ENCODE peak calls at places on chromosome 2, in ten cellular contexts. One of them, this sample, is unnamed. For H3K4me1, the result is how much of the 10 kb centered on the place peaks cover.

GRCh38 chr2:127107622-127107999 is 657 bp upstream of the BIN1 start:
- DNase-seq in neural progenitor cell: no peak
- DNase-seq in H9: no peak
- DNase-seq in adrenal gland: no peak
- DNase-seq in right atrium auricular region: peak
- DNase-seq in cardiac muscle cell: peak
- DNase-seq in breast epithelium: peak
- DNase-seq in pancreas: no peak
- DNase-seq in suprapubic skin: peak
- DNase-seq in upper lobe of left lung: peak
- DNase-seq in this sample: no peak

GRCh38 chr2:202317080-202317859 is 51.7 kb downstream of the NOP58 start:
- DNase-seq in neural progenitor cell: no peak
- DNase-seq in H9: no peak
- DNase-seq in adrenal gland: peak
- DNase-seq in right atrium auricular region: peak
- DNase-seq in cardiac muscle cell: peak
- DNase-seq in breast epithelium: no peak
- DNase-seq in pancreas: peak
- DNase-seq in suprapubic skin: peak
- DNase-seq in upper lobe of left lung: peak
- DNase-seq in this sample: no peak

GRCh38 chr2:9178905-9179571 is 27.6 kb upstream of the ASAP2 start:
- DNase-seq in neural progenitor cell: no peak
- DNase-seq in H9: no peak
- DNase-seq in adrenal gland: peak
- DNase-seq in right atrium auricular region: peak
- DNase-seq in cardiac muscle cell: peak
- DNase-seq in breast epithelium: no peak
- DNase-seq in pancreas: peak
- DNase-seq in suprapubic skin: peak
- DNase-seq in upper lobe of left lung: no peak
- DNase-seq in this sample: no peak

GRCh38 chr2:204109681-204110080 is 173.1 kb downstream of the ICOS start:
- DNase-seq in neural progenitor cell: no peak
- DNase-seq in H9: no peak
- DNase-seq in adrenal gland: peak
- DNase-seq in right atrium auricular region: no peak
- DNase-seq in cardiac muscle cell: no peak
- DNase-seq in breast epithelium: peak
- DNase-seq in pancreas: no peak
- DNase-seq in suprapubic skin: no peak
- DNase-seq in upper lobe of left lung: no peak
- DNase-seq in this sample: no peak

GRCh38 chr2:109529532-109530449 is 84.0 kb downstream of the SEPTIN10 start:
- DNase-seq in neural progenitor cell: no peak
- DNase-seq in H9: peak
- DNase-seq in adrenal gland: no peak
- DNase-seq in right atrium auricular region: no peak
- DNase-seq in cardiac muscle cell: peak
- DNase-seq in breast epithelium: peak
- DNase-seq in pancreas: no peak
- DNase-seq in suprapubic skin: no peak
- DNase-seq in upper lobe of left lung: peak
- DNase-seq in this sample: peak

GRCh38 chr2:17791121-17791902 is 24.9 kb upstream of the MSGN1 start:
- DNase-seq in neural progenitor cell: no peak
- DNase-seq in H9: no peak
- DNase-seq in adrenal gland: peak
- DNase-seq in right atrium auricular region: no peak
- DNase-seq in cardiac muscle cell: peak
- DNase-seq in breast epithelium: no peak
- DNase-seq in pancreas: no peak
- DNase-seq in suprapubic skin: no peak
- DNase-seq in upper lobe of left lung: no peak
- DNase-seq in this sample: no peak

GRCh38 chr2:236177967-236178909 is 10.1 kb upstream of the GBX2 start:
- DNase-seq in neural progenitor cell: peak
- DNase-seq in H9: peak
- DNase-seq in adrenal gland: peak
- DNase-seq in right atrium auricular region: no peak
- DNase-seq in cardiac muscle cell: peak
- DNase-seq in breast epithelium: no peak
- DNase-seq in pancreas: peak
- DNase-seq in suprapubic skin: no peak
- DNase-seq in upper lobe of left lung: peak
- DNase-seq in this sample: no peak

GRCh38 chr2:2847131-2847740 is 516.2 kb upstream of the MYT1L start:
- DNase-seq in neural progenitor cell: no peak
- DNase-seq in H9: no peak
- DNase-seq in adrenal gland: no peak
- DNase-seq in right atrium auricular region: no peak
- DNase-seq in cardiac muscle cell: no peak
- DNase-seq in breast epithelium: no peak
- DNase-seq in pancreas: peak
- DNase-seq in suprapubic skin: no peak
- DNase-seq in upper lobe of left lung: no peak
- DNase-seq in this sample: peak

GRCh38 chr2:208819190-208819589 is 412.6 kb downstream of the PTH2R start:
- DNase-seq in neural progenitor cell: no peak
- DNase-seq in H9: no peak
- DNase-seq in adrenal gland: no peak
- DNase-seq in right atrium auricular region: no peak
- DNase-seq in cardiac muscle cell: no peak
- DNase-seq in breast epithelium: no peak
- DNase-seq in pancreas: no peak
- DNase-seq in suprapubic skin: no peak
- DNase-seq in upper lobe of left lung: no peak
- DNase-seq in this sample: no peak

DNA sequence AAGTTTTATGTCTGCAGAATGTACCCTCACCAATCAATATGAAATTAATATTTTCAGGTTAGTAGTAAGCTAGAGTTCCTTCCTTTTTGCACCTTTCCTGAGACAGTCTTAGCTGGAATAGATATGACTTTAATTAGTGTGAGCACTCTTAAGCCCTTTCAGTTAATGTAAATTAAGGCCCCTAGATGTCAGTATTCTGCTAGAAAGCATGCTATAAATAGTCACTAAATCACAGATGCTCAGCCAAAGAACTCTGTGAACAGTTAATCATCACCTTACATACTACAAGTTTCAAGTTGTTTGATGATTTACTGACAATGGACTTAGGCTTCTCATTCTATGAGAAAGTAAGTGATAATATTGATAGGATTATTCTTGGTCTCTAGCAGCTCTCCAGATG is 413.7 kb downstream of the PTH2R start:
- DNase-seq in neural progenitor cell: peak
- DNase-seq in H9: no peak
- DNase-seq in adrenal gland: no peak
- DNase-seq in right atrium auricular region: no peak
- DNase-seq in cardiac muscle cell: no peak
- DNase-seq in breast epithelium: no peak
- DNase-seq in pancreas: no peak
- DNase-seq in suprapubic skin: no peak
- DNase-seq in upper lobe of left lung: no peak
- DNase-seq in this sample: no peak
- TF ChIP-seq CTCF in neural progenitor cell: peak
- TF ChIP-seq CTCF in H9: peak
- TF ChIP-seq CTCF in adrenal gland: peak
- TF ChIP-seq CTCF in right atrium auricular region: peak
- TF ChIP-seq CTCF in cardiac muscle cell: no peak
- TF ChIP-seq CTCF in breast epithelium: no peak
- TF ChIP-seq CTCF in pancreas: peak
- TF ChIP-seq CTCF in suprapubic skin: no peak
- TF ChIP-seq CTCF in upper lobe of left lung: no peak
- TF ChIP-seq CTCF in this sample: no peak

GRCh38 chr2:219209236-219209635 is 2.7 kb downstream of the ZFAND2B start:
- DNase-seq in neural progenitor cell: no peak
- DNase-seq in H9: no peak
- DNase-seq in adrenal gland: no peak
- DNase-seq in right atrium auricular region: no peak
- DNase-seq in cardiac muscle cell: no peak
- DNase-seq in breast epithelium: no peak
- DNase-seq in pancreas: no peak
- DNase-seq in suprapubic skin: peak
- DNase-seq in upper lobe of left lung: no peak
- DNase-seq in this sample: peak

GRCh38 chr2:219206442-219207253 is at the start of gene ZFAND2B:
- DNase-seq in neural progenitor cell: peak
- DNase-seq in H9: peak
- DNase-seq in adrenal gland: peak
- DNase-seq in right atrium auricular region: peak
- DNase-seq in cardiac muscle cell: peak
- DNase-seq in breast epithelium: peak
- DNase-seq in pancreas: peak
- DNase-seq in suprapubic skin: peak
- DNase-seq in upper lobe of left lung: peak
- DNase-seq in this sample: peak

GRCh38 chr2:219207254-219207883 is 787 bp downstream of the ZFAND2B start:
- DNase-seq in neural progenitor cell: no peak
- DNase-seq in H9: no peak
- DNase-seq in adrenal gland: no peak
- DNase-seq in right atrium auricular region: no peak
- DNase-seq in cardiac muscle cell: no peak
- DNase-seq in breast epithelium: no peak
- DNase-seq in pancreas: no peak
- DNase-seq in suprapubic skin: peak
- DNase-seq in upper lobe of left lung: no peak
- DNase-seq in this sample: peak

GRCh38 chr2:219209818-219210571 is 3.4 kb downstream of the ZFAND2B start:
- DNase-seq in neural progenitor cell: no peak
- DNase-seq in H9: no peak
- DNase-seq in adrenal gland: no peak
- DNase-seq in right atrium auricular region: no peak
- DNase-seq in cardiac muscle cell: no peak
- DNase-seq in breast epithelium: no peak
- DNase-seq in pancreas: no peak
- DNase-seq in suprapubic skin: peak
- DNase-seq in upper lobe of left lung: no peak
- DNase-seq in this sample: peak

DNA sequence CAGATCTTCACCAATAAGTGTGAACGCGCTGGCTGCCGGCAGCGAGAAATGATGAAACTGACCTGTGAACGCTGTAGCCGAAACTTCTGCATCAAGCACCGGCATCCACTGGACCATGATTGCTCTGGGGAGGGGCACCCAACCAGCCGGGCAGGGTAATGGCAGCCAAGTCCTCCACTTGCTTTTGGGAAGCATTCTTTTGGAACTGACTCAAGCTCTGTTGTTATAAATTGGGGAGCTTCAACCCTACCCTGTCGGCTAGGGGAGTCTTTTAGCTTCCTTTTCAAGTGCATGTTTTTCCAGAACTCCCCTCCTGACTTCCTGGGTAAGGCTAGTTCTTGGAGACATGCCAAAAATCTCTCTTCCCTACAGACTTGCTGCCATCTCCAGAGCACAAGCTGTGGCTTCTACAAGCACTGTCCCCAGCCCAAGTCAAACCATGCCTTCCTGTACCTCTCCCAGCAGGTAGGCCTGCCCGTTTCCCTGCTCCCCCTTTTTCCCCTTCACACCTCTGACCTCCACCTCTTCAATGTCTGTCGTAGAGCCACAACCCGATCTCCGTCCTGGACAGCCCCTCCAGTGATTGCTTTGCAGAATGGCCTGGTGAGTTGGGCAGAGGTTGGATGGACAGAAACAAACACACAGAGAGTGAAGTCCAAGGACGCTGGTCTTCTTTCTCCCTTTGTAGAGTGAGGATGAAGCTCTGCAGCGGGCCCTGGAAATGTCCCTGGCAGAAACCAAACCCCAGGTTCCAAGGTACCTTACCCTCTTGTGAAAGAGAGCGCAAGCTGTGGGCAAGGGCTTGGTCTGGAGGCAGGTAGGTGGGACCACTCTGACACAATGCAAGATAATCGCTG is 1.5 kb downstream of the ZFAND2B start:
- DNase-seq in neural progenitor cell: no peak
- DNase-seq in H9: peak
- DNase-seq in adrenal gland: no peak
- DNase-seq in right atrium auricular region: no peak
- DNase-seq in cardiac muscle cell: peak
- DNase-seq in breast epithelium: no peak
- DNase-seq in pancreas: no peak
- DNase-seq in suprapubic skin: peak
- DNase-seq in upper lobe of left lung: peak
- DNase-seq in this sample: peak
- H3K4me1 ChIP-seq in neural progenitor cell: under half
- H3K4me1 ChIP-seq in H9: under half
- H3K4me1 ChIP-seq in adrenal gland: under half
- H3K4me1 ChIP-seq in right atrium auricular region: under half
- H3K4me1 ChIP-seq in cardiac muscle cell: under half
- H3K4me1 ChIP-seq in breast epithelium: under half
- H3K4me1 ChIP-seq in pancreas: under half
- H3K4me1 ChIP-seq in suprapubic skin: under half
- H3K4me1 ChIP-seq in upper lobe of left lung: under half
- H3K4me1 ChIP-seq in this sample: under half

DNA sequence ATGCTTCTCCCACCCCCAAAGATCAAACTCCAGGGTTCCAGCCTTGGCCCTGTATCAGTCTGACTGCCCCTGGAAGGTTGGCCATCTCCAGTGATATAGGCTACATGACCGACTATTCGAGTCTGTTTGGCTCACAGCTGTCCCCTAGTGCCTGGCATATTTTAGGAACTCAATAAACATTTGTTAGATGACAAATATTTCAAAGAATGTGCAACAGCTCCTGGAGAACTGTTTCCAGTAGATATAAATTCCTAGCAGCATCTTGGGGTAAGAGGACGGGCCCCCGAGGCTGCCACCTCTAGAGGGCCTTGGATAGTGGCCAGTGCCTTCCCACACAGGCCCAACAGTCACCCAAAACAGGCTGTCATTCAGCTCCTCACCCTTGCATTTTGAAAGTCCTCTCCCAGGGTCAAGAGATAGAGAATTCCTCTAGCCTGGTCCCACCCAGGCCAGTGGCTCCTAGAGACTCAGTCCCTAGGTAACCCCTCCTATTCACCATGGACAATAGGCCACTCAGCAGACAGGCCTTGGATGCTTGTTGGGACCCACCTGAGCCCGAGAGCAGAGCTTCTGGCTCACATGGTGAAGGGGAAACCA is 45.1 kb upstream of the ATP6V1B1 start:
- DNase-seq in neural progenitor cell: no peak
- DNase-seq in H9: no peak
- DNase-seq in adrenal gland: no peak
- DNase-seq in right atrium auricular region: peak
- DNase-seq in cardiac muscle cell: no peak
- DNase-seq in breast epithelium: no peak
- DNase-seq in pancreas: no peak
- DNase-seq in suprapubic skin: no peak
- DNase-seq in upper lobe of left lung: no peak
- DNase-seq in this sample: no peak
- TF ChIP-seq CTCF in neural progenitor cell: no peak
- TF ChIP-seq CTCF in H9: no peak
- TF ChIP-seq CTCF in adrenal gland: no peak
- TF ChIP-seq CTCF in right atrium auricular region: no peak
- TF ChIP-seq CTCF in cardiac muscle cell: no peak
- TF ChIP-seq CTCF in breast epithelium: no peak
- TF ChIP-seq CTCF in pancreas: no peak
- TF ChIP-seq CTCF in suprapubic skin: no peak
- TF ChIP-seq CTCF in upper lobe of left lung: no peak
- TF ChIP-seq CTCF in this sample: no peak

DNA sequence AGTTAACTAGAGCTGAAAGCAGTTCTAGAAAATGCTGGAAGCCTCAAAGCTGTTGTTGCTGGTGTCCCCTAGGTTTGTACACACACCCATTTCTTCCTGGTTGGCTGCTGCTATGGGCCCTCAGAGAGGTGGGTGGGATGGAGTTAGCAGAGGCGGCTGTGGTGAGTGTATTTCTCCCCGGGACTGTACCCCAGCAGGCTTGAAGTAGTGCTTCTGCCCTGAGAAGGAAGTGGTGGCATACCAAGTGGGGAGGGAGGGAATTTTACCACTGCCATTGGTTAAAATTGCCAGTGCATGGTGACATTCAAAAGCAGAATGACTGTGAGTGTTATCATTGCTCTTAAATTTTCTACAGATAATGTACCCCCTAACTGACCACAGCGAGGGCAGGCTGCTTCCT is 125.6 kb upstream of the CAPN13 start:
- DNase-seq in neural progenitor cell: no peak
- DNase-seq in H9: no peak
- DNase-seq in adrenal gland: no peak
- DNase-seq in right atrium auricular region: no peak
- DNase-seq in cardiac muscle cell: no peak
- DNase-seq in breast epithelium: no peak
- DNase-seq in pancreas: no peak
- DNase-seq in suprapubic skin: no peak
- DNase-seq in upper lobe of left lung: no peak
- DNase-seq in this sample: no peak
- H3K4me1 ChIP-seq in neural progenitor cell: under half
- H3K4me1 ChIP-seq in H9: under half
- H3K4me1 ChIP-seq in adrenal gland: under half
- H3K4me1 ChIP-seq in right atrium auricular region: under half
- H3K4me1 ChIP-seq in cardiac muscle cell: under half
- H3K4me1 ChIP-seq in breast epithelium: under half
- H3K4me1 ChIP-seq in pancreas: under half
- H3K4me1 ChIP-seq in suprapubic skin: under half
- H3K4me1 ChIP-seq in upper lobe of left lung: under half
- H3K4me1 ChIP-seq in this sample: under half

This sample was measured in spleen.